ENCODE peak calls at places on chromosomes 16 and 17, in six cellular contexts. O is HS-27A, Q is ACHN, I is H1, K is fibroblast of lung, H is OCI-LY7. T is an unnamed sample.

GRCh38 chr17:48748728-48749566 is 20.4 kb upstream of the HOXB13 start:
- DNase-seq in Q (no peak), O (no peak), I (no peak), H (no peak), K (peak; percentile 14), T (no peak)

GRCh38 chr16:17520567-17520966 is 49.8 kb upstream of the XYLT1 start:
- DNase-seq in Q (no peak), O (no peak), K (peak; percentile 77), I (no peak), H (no peak), T (no peak)

GRCh38 chr17:63270610-63271009 is 175.5 kb downstream of the CYB561 start:
- DNase-seq in H (no peak), I (no peak), O (no peak), K (no peak), Q (no peak), T (no peak)

GRCh38 chr17:45405250-45406086 is 27.2 kb downstream of the ARHGAP27 start:
- DNase-seq in Q (no peak), H (peak; percentile 32), K (no peak), O (no peak), I (peak; percentile 99), T (no peak)

GRCh38 chr17:75111777-75112176 is 2.0 kb downstream of the ARMC7 start:
- DNase-seq in Q (no peak), I (no peak), K (no peak), O (no peak), H (no peak), T (no peak)

GRCh38 chr16:8853611-8854010 is 15.2 kb downstream of the CARHSP1 start:
- DNase-seq in I (no peak), O (no peak), H (no peak), Q (no peak), K (no peak), T (no peak)

GRCh38 chr17:38403491-38403890 is 24.8 kb upstream of the ARHGAP23 start:
- DNase-seq in Q (peak; percentile 14), O (no peak), K (peak; percentile 52), I (no peak), H (no peak), T (no peak)

GRCh38 chr17:4144411-4144747 is 1.4 kb downstream of the CYB5D2 start:
- DNase-seq in O (no peak), I (no peak), H (no peak), Q (no peak), K (no peak), T (no peak)

GRCh38 chr17:41013181-41013580 is 4.3 kb upstream of the KRTAP3-1 start:
- DNase-seq in Q (no peak), I (no peak), K (no peak), O (no peak), H (no peak), T (no peak)

GRCh38 chr17:77451894-77452852 is 311.4 kb downstream of the SEC14L1 start:
- DNase-seq in Q (no peak), H (peak; percentile 60), I (peak; percentile 69), K (peak; percentile 80), O (no peak), T (no peak)

GRCh38 chr16:4626396-4626795 is 1.8 kb downstream of the MGRN1 start:
- DNase-seq in K (no peak), O (no peak), Q (no peak), I (no peak), H (peak; percentile 22), T (no peak)

GRCh38 chr16:22191966-22192260 is 14.2 kb upstream of the EEF2K start:
- DNase-seq in I (no peak), Q (no peak), K (no peak), O (no peak), H (peak; percentile 17), T (no peak)

GRCh38 chr16:70476272-70477020 is 22.1 kb downstream of the FCSK start:
- DNase-seq in H (no peak), Q (peak; percentile 92), O (peak; percentile 52), K (peak; percentile 81), I (no peak), T (no peak)

GRCh38 chr16:20849587-20850390 is 43.5 kb downstream of the REXO5 start:
- DNase-seq in K (peak; percentile 80), O (no peak), I (peak; percentile 91), H (peak; percentile 56), Q (peak; percentile 78), T (peak; percentile 57)

GRCh38 chr16:87648236-87648635 is 45.9 kb downstream of the JPH3 start:
- DNase-seq in I (no peak), O (no peak), H (no peak), Q (no peak), K (no peak), T (no peak)